ENCODE peak calls at places on chromosomes 6 and 20, in ten cellular contexts. One of them, this sample, is unnamed.

GRCh38 chr6:2186516-2186915 is 58.9 kb downstream of the GMDS start:
- DNase-seq in thoracic aorta: no peak
- DNase-seq in AG10803: no peak
- DNase-seq in NCI-H446: no peak
- DNase-seq in GDM1: no peak
- DNase-seq in mammary epithelial cell: peak; percentile 86
- DNase-seq in NCI-H748 treated with DMSO at 0.1 percent for 48 hours: no peak
- DNase-seq in LoVo: no peak
- DNase-seq in fibroblast of the conjunctiva: no peak
- DNase-seq in AG09319: no peak
- DNase-seq in this sample: no peak

GRCh38 chr6:139409026-139409425 is 34.6 kb upstream of the CITED2 start:
- DNase-seq in LoVo: no peak
- DNase-seq in fibroblast of the conjunctiva: peak; percentile 52
- DNase-seq in GDM1: no peak
- DNase-seq in AG09319: peak; percentile 36
- DNase-seq in NCI-H748 treated with DMSO at 0.1 percent for 48 hours: no peak
- DNase-seq in thoracic aorta: no peak
- DNase-seq in AG10803: peak; percentile 97
- DNase-seq in mammary epithelial cell: peak; percentile 85
- DNase-seq in NCI-H446: no peak
- DNase-seq in this sample: no peak

GRCh38 chr20:25858495-25859425 is 162.1 kb upstream of the ZNF337 start:
- DNase-seq in fibroblast of the conjunctiva: no peak
- DNase-seq in NCI-H446: no peak
- DNase-seq in mammary epithelial cell: no peak
- DNase-seq in AG09319: no peak
- DNase-seq in thoracic aorta: no peak
- DNase-seq in NCI-H748 treated with DMSO at 0.1 percent for 48 hours: peak; percentile 41
- DNase-seq in AG10803: no peak
- DNase-seq in GDM1: no peak
- DNase-seq in LoVo: no peak
- DNase-seq in this sample: no peak

GRCh38 chr6:23783901-23784300 is 342.1 kb upstream of the NRSN1 start:
- DNase-seq in AG10803: no peak
- DNase-seq in NCI-H748 treated with DMSO at 0.1 percent for 48 hours: no peak
- DNase-seq in AG09319: no peak
- DNase-seq in GDM1: no peak
- DNase-seq in LoVo: no peak
- DNase-seq in fibroblast of the conjunctiva: no peak
- DNase-seq in mammary epithelial cell: no peak
- DNase-seq in NCI-H446: no peak
- DNase-seq in thoracic aorta: no peak
- DNase-seq in this sample: no peak

GRCh38 chr6:150169609-150170008 is 26.8 kb downstream of the PPP1R14C start:
- DNase-seq in AG10803: peak; percentile 86
- DNase-seq in NCI-H446: no peak
- DNase-seq in AG09319: no peak
- DNase-seq in fibroblast of the conjunctiva: no peak
- DNase-seq in mammary epithelial cell: peak; percentile 92
- DNase-seq in NCI-H748 treated with DMSO at 0.1 percent for 48 hours: no peak
- DNase-seq in thoracic aorta: no peak
- DNase-seq in LoVo: no peak
- DNase-seq in GDM1: no peak
- DNase-seq in this sample: no peak

GRCh38 chr6:86477510-86478166 is 459.7 kb upstream of the HTR1E start:
- DNase-seq in LoVo: no peak
- DNase-seq in NCI-H748 treated with DMSO at 0.1 percent for 48 hours: peak; percentile 3
- DNase-seq in GDM1: no peak
- DNase-seq in AG09319: no peak
- DNase-seq in fibroblast of the conjunctiva: no peak
- DNase-seq in NCI-H446: no peak
- DNase-seq in thoracic aorta: no peak
- DNase-seq in AG10803: no peak
- DNase-seq in mammary epithelial cell: no peak
- DNase-seq in this sample: no peak

GRCh38 chr6:103870970-103871369 is 988.7 kb downstream of the HACE1 start:
- DNase-seq in NCI-H446: no peak
- DNase-seq in mammary epithelial cell: no peak
- DNase-seq in LoVo: no peak
- DNase-seq in AG09319: no peak
- DNase-seq in AG10803: no peak
- DNase-seq in GDM1: no peak
- DNase-seq in fibroblast of the conjunctiva: no peak
- DNase-seq in NCI-H748 treated with DMSO at 0.1 percent for 48 hours: no peak
- DNase-seq in thoracic aorta: no peak
- DNase-seq in this sample: no peak

GRCh38 chr6:147479857-147480256 is 28.6 kb upstream of the SAMD5 start:
- DNase-seq in mammary epithelial cell: no peak
- DNase-seq in NCI-H748 treated with DMSO at 0.1 percent for 48 hours: no peak
- DNase-seq in LoVo: no peak
- DNase-seq in thoracic aorta: no peak
- DNase-seq in fibroblast of the conjunctiva: no peak
- DNase-seq in AG10803: no peak
- DNase-seq in NCI-H446: no peak
- DNase-seq in AG09319: no peak
- DNase-seq in GDM1: no peak
- DNase-seq in this sample: no peak

GRCh38 chr6:158328952-158329351 is 16.7 kb downstream of the TULP4 start:
- DNase-seq in NCI-H446: no peak
- DNase-seq in AG10803: no peak
- DNase-seq in fibroblast of the conjunctiva: no peak
- DNase-seq in GDM1: no peak
- DNase-seq in thoracic aorta: no peak
- DNase-seq in AG09319: no peak
- DNase-seq in NCI-H748 treated with DMSO at 0.1 percent for 48 hours: no peak
- DNase-seq in LoVo: no peak
- DNase-seq in mammary epithelial cell: no peak
- DNase-seq in this sample: no peak

GRCh38 chr6:53546256-53546655 is 1.4 kb upstream of the GCLC start:
- DNase-seq in mammary epithelial cell: peak; percentile 48
- DNase-seq in GDM1: no peak
- DNase-seq in NCI-H446: no peak
- DNase-seq in LoVo: no peak
- DNase-seq in thoracic aorta: no peak
- DNase-seq in fibroblast of the conjunctiva: no peak
- DNase-seq in AG09319: no peak
- DNase-seq in AG10803: peak; percentile 50
- DNase-seq in NCI-H748 treated with DMSO at 0.1 percent for 48 hours: no peak
- DNase-seq in this sample: no peak

GRCh38 chr20:47318027-47318595 is 38.4 kb downstream of the ZMYND8 start:
- DNase-seq in fibroblast of the conjunctiva: no peak
- DNase-seq in mammary epithelial cell: peak; percentile 74
- DNase-seq in thoracic aorta: no peak
- DNase-seq in AG09319: no peak
- DNase-seq in NCI-H748 treated with DMSO at 0.1 percent for 48 hours: no peak
- DNase-seq in NCI-H446: no peak
- DNase-seq in GDM1: no peak
- DNase-seq in LoVo: peak; percentile 29
- DNase-seq in AG10803: peak; percentile 80
- DNase-seq in this sample: peak; percentile 32

GRCh38 chr6:37535701-37536461 is 36.2 kb upstream of the CCDC167 start:
- DNase-seq in AG10803: no peak
- DNase-seq in AG09319: no peak
- DNase-seq in thoracic aorta: no peak
- DNase-seq in NCI-H446: no peak
- DNase-seq in GDM1: no peak
- DNase-seq in LoVo: peak; percentile 6
- DNase-seq in NCI-H748 treated with DMSO at 0.1 percent for 48 hours: no peak
- DNase-seq in mammary epithelial cell: peak; percentile 35
- DNase-seq in fibroblast of the conjunctiva: no peak
- DNase-seq in this sample: peak; percentile 54

GRCh38 chr6:170160031-170160627 is 130.7 kb downstream of the DLL1 start:
- DNase-seq in NCI-H748 treated with DMSO at 0.1 percent for 48 hours: no peak
- DNase-seq in fibroblast of the conjunctiva: no peak
- DNase-seq in GDM1: no peak
- DNase-seq in mammary epithelial cell: no peak
- DNase-seq in LoVo: no peak
- DNase-seq in thoracic aorta: no peak
- DNase-seq in AG10803: no peak
- DNase-seq in AG09319: no peak
- DNase-seq in NCI-H446: no peak
- DNase-seq in this sample: no peak

GRCh38 chr20:50286609-50287008 is 96.0 kb downstream of the CEBPB start:
- DNase-seq in AG10803: peak; percentile 90
- DNase-seq in fibroblast of the conjunctiva: peak; percentile 89
- DNase-seq in LoVo: no peak
- DNase-seq in thoracic aorta: no peak
- DNase-seq in NCI-H446: no peak
- DNase-seq in mammary epithelial cell: peak; percentile 37
- DNase-seq in AG09319: peak; percentile 95
- DNase-seq in GDM1: no peak
- DNase-seq in NCI-H748 treated with DMSO at 0.1 percent for 48 hours: no peak
- DNase-seq in this sample: no peak

GRCh38 chr6:167827588-167828324 is 1.0 kb downstream of the AFDN start:
- DNase-seq in mammary epithelial cell: peak; percentile 48
- DNase-seq in AG10803: peak; percentile 40
- DNase-seq in AG09319: no peak
- DNase-seq in thoracic aorta: no peak
- DNase-seq in GDM1: no peak
- DNase-seq in NCI-H446: no peak
- DNase-seq in fibroblast of the conjunctiva: no peak
- DNase-seq in NCI-H748 treated with DMSO at 0.1 percent for 48 hours: peak; percentile 48
- DNase-seq in LoVo: peak; percentile 38
- DNase-seq in this sample: peak; percentile 41

GRCh38 chr6:7311920-7312615 is 931 bp downstream of the SSR1 start:
- DNase-seq in NCI-H748 treated with DMSO at 0.1 percent for 48 hours: no peak
- DNase-seq in AG10803: peak; percentile 47
- DNase-seq in AG09319: no peak
- DNase-seq in thoracic aorta: no peak
- DNase-seq in fibroblast of the conjunctiva: no peak
- DNase-seq in mammary epithelial cell: peak; percentile 40
- DNase-seq in NCI-H446: no peak
- DNase-seq in GDM1: no peak
- DNase-seq in LoVo: no peak
- DNase-seq in this sample: peak; percentile 52

GRCh38 chr6:33112148-33112547 is 36.4 kb downstream of the HLA-DPB1 start:
- DNase-seq in thoracic aorta: no peak
- DNase-seq in LoVo: no peak
- DNase-seq in mammary epithelial cell: peak; percentile 36
- DNase-seq in NCI-H748 treated with DMSO at 0.1 percent for 48 hours: no peak
- DNase-seq in GDM1: peak; percentile 39
- DNase-seq in NCI-H446: peak; percentile 43
- DNase-seq in AG09319: no peak
- DNase-seq in fibroblast of the conjunctiva: peak; percentile 22
- DNase-seq in AG10803: peak; percentile 52
- DNase-seq in this sample: peak; percentile 94

GRCh38 chr6:151808331-151809241 is 1.1 kb downstream of the ESR1 start:
- DNase-seq in thoracic aorta: no peak
- DNase-seq in NCI-H748 treated with DMSO at 0.1 percent for 48 hours: no peak
- DNase-seq in AG09319: no peak
- DNase-seq in AG10803: no peak
- DNase-seq in mammary epithelial cell: peak; percentile 5
- DNase-seq in NCI-H446: no peak
- DNase-seq in LoVo: no peak
- DNase-seq in GDM1: no peak
- DNase-seq in fibroblast of the conjunctiva: no peak
- DNase-seq in this sample: no peak

GRCh38 chr6:9799582-9799981 is 615.3 kb downstream of the TFAP2A start:
- DNase-seq in NCI-H446: no peak
- DNase-seq in thoracic aorta: no peak
- DNase-seq in GDM1: no peak
- DNase-seq in AG10803: no peak
- DNase-seq in LoVo: no peak
- DNase-seq in fibroblast of the conjunctiva: no peak
- DNase-seq in mammary epithelial cell: no peak
- DNase-seq in NCI-H748 treated with DMSO at 0.1 percent for 48 hours: no peak
- DNase-seq in AG09319: no peak
- DNase-seq in this sample: no peak

GRCh38 chr6:140083375-140083774 is 708.9 kb upstream of the CITED2 start:
- DNase-seq in NCI-H748 treated with DMSO at 0.1 percent for 48 hours: no peak
- DNase-seq in mammary epithelial cell: no peak
- DNase-seq in GDM1: no peak
- DNase-seq in thoracic aorta: no peak
- DNase-seq in NCI-H446: no peak
- DNase-seq in fibroblast of the conjunctiva: no peak
- DNase-seq in AG10803: no peak
- DNase-seq in AG09319: no peak
- DNase-seq in LoVo: no peak
- DNase-seq in this sample: no peak

GRCh38 chr6:81981812-81982211 is 229.3 kb upstream of the TENT5A start:
- DNase-seq in LoVo: no peak
- DNase-seq in AG09319: peak; percentile 12
- DNase-seq in GDM1: no peak
- DNase-seq in NCI-H446: no peak
- DNase-seq in AG10803: peak; percentile 77
- DNase-seq in fibroblast of the conjunctiva: peak; percentile 55
- DNase-seq in mammary epithelial cell: peak; percentile 63
- DNase-seq in NCI-H748 treated with DMSO at 0.1 percent for 48 hours: no peak
- DNase-seq in thoracic aorta: no peak
- DNase-seq in this sample: no peak

GRCh38 chr6:38188677-38189335 is 369.3 kb downstream of the ZFAND3 start:
- DNase-seq in GDM1: no peak
- DNase-seq in NCI-H748 treated with DMSO at 0.1 percent for 48 hours: no peak
- DNase-seq in NCI-H446: no peak
- DNase-seq in mammary epithelial cell: no peak
- DNase-seq in LoVo: no peak
- DNase-seq in fibroblast of the conjunctiva: no peak
- DNase-seq in AG10803: no peak
- DNase-seq in thoracic aorta: no peak
- DNase-seq in AG09319: no peak
- DNase-seq in this sample: no peak

GRCh38 chr6:118249680-118250079 is 298.4 kb upstream of the PLN start:
- DNase-seq in thoracic aorta: no peak
- DNase-seq in GDM1: no peak
- DNase-seq in NCI-H748 treated with DMSO at 0.1 percent for 48 hours: peak; percentile 30
- DNase-seq in fibroblast of the conjunctiva: no peak
- DNase-seq in AG09319: no peak
- DNase-seq in LoVo: no peak
- DNase-seq in mammary epithelial cell: no peak
- DNase-seq in NCI-H446: no peak
- DNase-seq in AG10803: no peak
- DNase-seq in this sample: no peak

GRCh38 chr20:19909696-19910095 is 107.5 kb upstream of the NAA20 start:
- DNase-seq in NCI-H446: no peak
- DNase-seq in thoracic aorta: no peak
- DNase-seq in AG10803: peak; percentile 57
- DNase-seq in NCI-H748 treated with DMSO at 0.1 percent for 48 hours: no peak
- DNase-seq in mammary epithelial cell: no peak
- DNase-seq in GDM1: no peak
- DNase-seq in AG09319: no peak
- DNase-seq in LoVo: no peak
- DNase-seq in fibroblast of the conjunctiva: no peak
- DNase-seq in this sample: no peak

GRCh38 chr6:167831281-167831680 is 4.6 kb downstream of the AFDN start:
- DNase-seq in AG10803: no peak
- DNase-seq in LoVo: no peak
- DNase-seq in fibroblast of the conjunctiva: no peak
- DNase-seq in NCI-H446: no peak
- DNase-seq in GDM1: no peak
- DNase-seq in thoracic aorta: no peak
- DNase-seq in mammary epithelial cell: no peak
- DNase-seq in AG09319: no peak
- DNase-seq in NCI-H748 treated with DMSO at 0.1 percent for 48 hours: no peak
- DNase-seq in this sample: no peak

GRCh38 chr6:41730531-41731436 is 4.6 kb downstream of the TFEB start:
- DNase-seq in mammary epithelial cell: no peak
- DNase-seq in thoracic aorta: no peak
- DNase-seq in GDM1: no peak
- DNase-seq in AG09319: no peak
- DNase-seq in LoVo: no peak
- DNase-seq in AG10803: no peak
- DNase-seq in fibroblast of the conjunctiva: no peak
- DNase-seq in NCI-H446: no peak
- DNase-seq in NCI-H748 treated with DMSO at 0.1 percent for 48 hours: no peak
- DNase-seq in this sample: no peak

GRCh38 chr6:142944126-142945066 is 580 bp downstream of the HIVEP2 start:
- DNase-seq in GDM1: no peak
- DNase-seq in thoracic aorta: peak; percentile 75
- DNase-seq in AG10803: peak; percentile 85
- DNase-seq in fibroblast of the conjunctiva: peak; percentile 84
- DNase-seq in NCI-H446: peak; percentile 73
- DNase-seq in mammary epithelial cell: peak; percentile 78
- DNase-seq in LoVo: peak; percentile 52
- DNase-seq in NCI-H748 treated with DMSO at 0.1 percent for 48 hours: peak; percentile 16
- DNase-seq in AG09319: peak; percentile 74
- DNase-seq in this sample: peak; percentile 65

GRCh38 chr20:47493954-47494293 is 7.8 kb upstream of the NCOA3 start:
- DNase-seq in fibroblast of the conjunctiva: no peak
- DNase-seq in thoracic aorta: no peak
- DNase-seq in GDM1: no peak
- DNase-seq in NCI-H748 treated with DMSO at 0.1 percent for 48 hours: peak; percentile 43
- DNase-seq in AG10803: no peak
- DNase-seq in NCI-H446: no peak
- DNase-seq in AG09319: no peak
- DNase-seq in mammary epithelial cell: peak; percentile 54
- DNase-seq in LoVo: peak; percentile 55
- DNase-seq in this sample: no peak